ENCODE peak calls at places on chromosomes 3 and 15, in six cellular contexts. Y, K, M, E, A and G are unnamed samples.

GRCh38 chr15:34730701-34731100 is 24.1 kb downstream of the GJD2 start:
- DNase-seq in Y (no peak), K (no peak), M (no peak), E (no peak), A (no peak), G (no peak)

GRCh38 chr3:179450321-179450720 is 949 bp downstream of the GNB4 start:
- DNase-seq in Y (no peak), K (peak), M (no peak), E (no peak), A (no peak), G (no peak)

GRCh38 chr15:60591491-60592385 is 112.8 kb upstream of the ICE2 start:
- DNase-seq in Y (no peak), K (peak), M (no peak), E (peak), A (peak), G (peak)

GRCh38 chr3:64354956-64355355 is 129.7 kb upstream of the PRICKLE2 start:
- DNase-seq in Y (no peak), K (peak), M (no peak), E (no peak), A (peak), G (peak)

GRCh38 chr3:33064929-33065328 is 32.0 kb downstream of the GLB1 start:
- DNase-seq in Y (peak), K (no peak), M (no peak), E (peak), A (no peak), G (no peak)

GRCh38 chr3:49928511-49929017 is 1.0 kb downstream of the MON1A start:
- DNase-seq in Y (no peak), K (no peak), M (no peak), E (no peak), A (no peak), G (no peak)

GRCh38 chr3:123028233-123028828 is 768 bp upstream of the SEMA5B start:
- DNase-seq in Y (peak), K (peak), M (peak), E (peak), A (peak), G (peak)

GRCh38 chr15:96332854-96333193 is 2.3 kb downstream of the NR2F2 start:
- DNase-seq in Y (peak), K (no peak), M (no peak), E (no peak), A (no peak), G (no peak)

GRCh38 chr3:127036209-127037020 is 53.5 kb downstream of the PLXNA1 start:
- DNase-seq in Y (no peak), K (no peak), M (no peak), E (no peak), A (peak), G (no peak)

GRCh38 chr15:90917569-90917968 is 14.5 kb downstream of the MAN2A2 start:
- DNase-seq in Y (no peak), K (no peak), M (no peak), E (no peak), A (no peak), G (no peak)

GRCh38 chr3:107524214-107525100 is 1.7 kb downstream of the BBX start:
- DNase-seq in Y (peak), K (peak), M (peak), E (peak), A (peak), G (peak)

GRCh38 chr3:11641683-11642407 is 1.9 kb downstream of the VGLL4 start:
- DNase-seq in Y (peak), K (peak), M (peak), E (peak), A (no peak), G (peak)

GRCh38 chr3:14798231-14798630 is 20.5 kb upstream of the FGD5 start:
- DNase-seq in Y (no peak), K (no peak), M (no peak), E (no peak), A (no peak), G (no peak)

GRCh38 chr3:99789322-99789721 is 28.3 kb upstream of the CMSS1 start:
- DNase-seq in Y (peak), K (peak), M (no peak), E (peak), A (peak), G (peak)

GRCh38 chr15:42955518-42955917 is 34.9 kb upstream of the TTBK2 start:
- DNase-seq in Y (peak), K (no peak), M (no peak), E (no peak), A (no peak), G (no peak)

GRCh38 chr3:101781166-101781565 is 2.2 kb downstream of the NXPE3 start:
- DNase-seq in Y (no peak), K (peak), M (no peak), E (no peak), A (no peak), G (peak)

GRCh38 chr15:90414408-90415028 is 26.5 kb downstream of the IQGAP1 start:
- DNase-seq in Y (peak), K (peak), M (no peak), E (no peak), A (no peak), G (no peak)

GRCh38 chr15:82044373-82045178 is 1.2 kb downstream of the MEX3B start:
- DNase-seq in Y (no peak), K (peak), M (peak), E (no peak), A (no peak), G (peak)

GRCh38 chr3:115986555-115987207 is 363.4 kb downstream of the GAP43 start:
- DNase-seq in Y (peak), K (peak), M (peak), E (no peak), A (no peak), G (peak)

GRCh38 chr15:58742022-58742421 is 7.5 kb downstream of the ADAM10 start:
- DNase-seq in Y (no peak), K (peak), M (no peak), E (no peak), A (no peak), G (no peak)

GRCh38 chr3:184176377-184177330 is 2.0 kb downstream of the AP2M1 start:
- DNase-seq in Y (peak), K (peak), M (peak), E (no peak), A (peak), G (peak)

GRCh38 chr15:31235298-31236183 is 91.1 kb upstream of the KLF13 start:
- DNase-seq in Y (no peak), K (peak), M (no peak), E (peak), A (no peak), G (no peak)

GRCh38 chr3:197940745-197941384 is 9.1 kb upstream of the RPL35A start:
- DNase-seq in Y (no peak), K (no peak), M (no peak), E (no peak), A (no peak), G (no peak)

GRCh38 chr3:171556574-171557145 is 96.5 kb upstream of the TNIK start:
- DNase-seq in Y (peak), K (no peak), M (no peak), E (no peak), A (peak), G (peak)

GRCh38 chr15:82137261-82137660 is 91.4 kb upstream of the MEX3B start:
- DNase-seq in Y (no peak), K (no peak), M (no peak), E (no peak), A (no peak), G (no peak)

GRCh38 chr3:52084954-52085730 is 28.8 kb upstream of the DUSP7 start:
- DNase-seq in Y (no peak), K (no peak), M (no peak), E (peak), A (no peak), G (peak)

DNA sequence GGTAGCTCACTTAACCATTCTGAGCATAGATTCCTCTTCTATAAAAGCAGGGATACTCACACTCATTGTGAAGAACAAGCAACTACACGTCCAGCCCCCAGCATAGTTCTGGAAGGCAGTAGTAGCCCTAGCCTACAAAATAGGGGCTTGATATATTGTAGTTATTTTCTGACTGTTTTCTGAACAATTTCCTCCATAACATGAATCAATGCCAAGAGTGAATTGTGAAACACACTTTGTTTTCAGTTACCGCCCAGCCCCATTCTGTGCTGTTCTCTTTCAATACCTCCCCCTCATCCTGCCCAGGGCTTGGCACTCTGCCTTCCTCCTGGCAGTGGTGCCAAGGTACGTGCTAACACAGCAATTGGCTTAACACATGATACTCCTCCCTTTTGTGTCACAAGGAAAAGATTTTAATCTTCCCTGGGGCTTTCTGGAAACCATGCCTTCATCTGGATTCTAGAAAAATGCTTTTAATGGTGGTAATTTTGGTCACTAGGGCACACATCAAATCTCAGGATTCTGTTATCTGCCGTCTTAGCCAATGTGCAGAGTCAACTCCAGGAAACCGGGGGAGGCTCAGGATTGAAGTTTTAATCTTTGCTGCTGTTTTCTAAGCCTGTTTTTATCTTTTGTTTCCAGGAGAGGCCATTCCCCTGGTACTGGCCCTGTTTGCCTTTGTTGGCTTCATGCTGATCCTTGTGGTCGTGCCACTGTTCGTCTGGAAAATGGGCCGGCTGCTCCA is 37.2 kb downstream of the IL20RB start:
- DNase-seq in Y (peak), K (no peak), M (no peak), E (no peak), A (peak), G (no peak)
- H2AFZ ChIP-seq in Y (peak), K (no peak), M (no peak), E (no peak), A (no peak), G (no peak)

GRCh38 chr3:72298201-72299155 is 513.5 kb upstream of the PROK2 start:
- DNase-seq in Y (no peak), K (no peak), M (no peak), E (no peak), A (no peak), G (no peak)

GRCh38 chr3:72295276-72295973 is 510.5 kb upstream of the PROK2 start:
- DNase-seq in Y (no peak), K (no peak), M (no peak), E (no peak), A (no peak), G (no peak)

GRCh38 chr3:72297481-72297880 is 512.5 kb upstream of the PROK2 start:
- DNase-seq in Y (no peak), K (no peak), M (no peak), E (no peak), A (no peak), G (no peak)

GRCh38 chr3:72295974-72296450 is 511.1 kb upstream of the PROK2 start:
- DNase-seq in Y (no peak), K (no peak), M (no peak), E (no peak), A (no peak), G (no peak)

GRCh38 chr3:72296477-72297111 is 511.6 kb upstream of the PROK2 start:
- DNase-seq in Y (no peak), K (no peak), M (no peak), E (no peak), A (no peak), G (no peak)
- H2AFZ ChIP-seq in Y (no peak), K (no peak), M (peak), E (no peak), A (no peak), G (peak)

GRCh38 chr3:150975992-150976368 is 3.5 kb upstream of the CLRN1 start:
- DNase-seq in Y (no peak), K (no peak), M (no peak), E (no peak), A (no peak), G (peak)

GRCh38 chr3:150972379-150972985 is at the start of gene CLRN1:
- DNase-seq in Y (no peak), K (no peak), M (no peak), E (no peak), A (no peak), G (peak)

GRCh38 chr3:150975096-150975991 is 2.8 kb upstream of the CLRN1 start:
- DNase-seq in Y (no peak), K (no peak), M (no peak), E (no peak), A (no peak), G (no peak)

GRCh38 chr3:150968341-150968740 is 4.2 kb downstream of the CLRN1 start:
- DNase-seq in Y (no peak), K (no peak), M (no peak), E (no peak), A (no peak), G (no peak)

DNA sequence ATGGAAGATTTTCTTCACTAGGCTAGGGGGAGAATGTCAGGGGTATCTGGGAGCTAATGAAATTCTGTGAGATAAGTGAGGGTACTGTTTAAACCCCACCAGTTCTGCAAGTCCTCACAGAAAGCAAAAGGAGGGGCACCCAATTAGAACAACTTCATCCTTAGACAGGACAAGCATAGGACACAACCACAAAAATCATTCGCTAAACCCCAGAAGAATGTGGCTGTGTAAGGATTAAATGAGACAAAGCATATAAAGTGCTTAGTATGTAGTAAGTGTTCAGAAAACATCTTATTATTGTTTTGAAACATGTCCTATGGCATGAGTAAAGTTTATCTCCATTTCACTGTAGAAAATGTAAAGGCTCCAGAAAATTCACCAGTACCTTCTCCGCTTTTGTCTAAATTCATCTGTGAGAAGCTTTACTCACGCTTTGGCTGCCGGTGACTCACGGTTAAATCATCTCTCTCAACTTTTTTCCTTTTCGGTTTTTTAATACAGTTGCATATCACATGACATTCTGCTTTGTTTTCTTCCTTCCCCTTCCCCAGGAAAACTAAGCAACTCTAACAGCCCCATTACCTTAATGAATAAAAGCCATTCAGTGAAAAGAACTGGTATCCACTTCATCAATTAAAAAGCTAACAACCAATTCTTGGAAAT is 1.7 kb downstream of the CLRN1 start:
- DNase-seq in Y (peak), K (peak), M (no peak), E (no peak), A (peak), G (no peak)
- H2AFZ ChIP-seq in Y (no peak), K (no peak), M (no peak), E (no peak), A (no peak), G (no peak)

GRCh38 chr3:111851511-111851954 is 7.5 kb upstream of the PHLDB2 start:
- DNase-seq in Y (peak), K (peak), M (no peak), E (no peak), A (peak), G (no peak)
- H2AFZ ChIP-seq in Y (no peak), K (no peak), M (no peak), E (no peak), A (no peak), G (no peak)

GRCh38 chr3:110343945-110344344 is 727.7 kb upstream of the NECTIN3 start:
- DNase-seq in Y (peak), K (peak), M (no peak), E (no peak), A (no peak), G (no peak)
- H2AFZ ChIP-seq in Y (no peak), K (no peak), M (no peak), E (no peak), A (no peak), G (no peak)

DNA sequence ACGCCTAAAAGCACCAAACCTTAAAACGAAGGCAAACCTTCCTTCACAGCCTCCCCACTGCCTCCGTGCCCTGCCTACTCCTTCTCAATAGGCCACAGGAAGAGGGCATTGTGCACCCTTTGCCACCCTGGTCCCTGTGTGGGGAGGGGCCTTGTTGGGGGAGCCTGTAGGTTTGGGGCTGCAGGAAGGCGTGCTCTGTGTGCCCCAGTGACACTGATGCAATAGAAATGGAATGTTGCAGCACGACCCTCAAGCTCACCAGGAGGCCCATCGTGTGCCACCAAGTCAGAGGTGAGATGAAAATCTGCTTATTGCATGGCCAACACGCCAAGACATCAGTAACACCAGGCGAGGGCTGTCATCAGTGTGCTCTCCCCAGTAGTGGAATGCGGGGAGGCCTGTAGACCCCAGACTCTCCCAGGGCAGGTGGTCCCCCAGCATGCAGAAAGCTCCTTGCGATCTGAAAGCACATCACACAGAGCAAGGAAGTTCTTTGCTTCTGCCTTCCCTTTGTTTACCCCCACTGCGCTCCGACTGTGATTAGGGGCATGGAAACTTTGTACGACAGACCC is 86.2 kb downstream of the ASB7 start:
- DNase-seq in Y (no peak), K (no peak), M (no peak), E (no peak), A (no peak), G (no peak)
- H2AFZ ChIP-seq in Y (no peak), K (peak), M (no peak), E (no peak), A (peak), G (no peak)

GRCh38 chr3:186932281-186933181 is 2.2 kb downstream of the ST6GAL1 start:
- DNase-seq in Y (no peak), K (no peak), M (no peak), E (no peak), A (no peak), G (no peak)
- H2AFZ ChIP-seq in Y (peak), K (no peak), M (peak), E (no peak), A (peak), G (no peak)

GRCh38 chr15:39031596-39031995 is 467.0 kb upstream of the RASGRP1 start:
- DNase-seq in Y (no peak), K (no peak), M (no peak), E (no peak), A (no peak), G (no peak)

GRCh38 chr15:39025881-39026280 is 461.3 kb upstream of the RASGRP1 start:
- DNase-seq in Y (no peak), K (no peak), M (no peak), E (no peak), A (no peak), G (no peak)

GRCh38 chr15:39030291-39031070 is 465.9 kb upstream of the RASGRP1 start:
- DNase-seq in Y (peak), K (no peak), M (no peak), E (no peak), A (no peak), G (no peak)

GRCh38 chr15:39025331-39025730 is 460.7 kb upstream of the RASGRP1 start:
- DNase-seq in Y (no peak), K (no peak), M (no peak), E (no peak), A (no peak), G (no peak)

DNA sequence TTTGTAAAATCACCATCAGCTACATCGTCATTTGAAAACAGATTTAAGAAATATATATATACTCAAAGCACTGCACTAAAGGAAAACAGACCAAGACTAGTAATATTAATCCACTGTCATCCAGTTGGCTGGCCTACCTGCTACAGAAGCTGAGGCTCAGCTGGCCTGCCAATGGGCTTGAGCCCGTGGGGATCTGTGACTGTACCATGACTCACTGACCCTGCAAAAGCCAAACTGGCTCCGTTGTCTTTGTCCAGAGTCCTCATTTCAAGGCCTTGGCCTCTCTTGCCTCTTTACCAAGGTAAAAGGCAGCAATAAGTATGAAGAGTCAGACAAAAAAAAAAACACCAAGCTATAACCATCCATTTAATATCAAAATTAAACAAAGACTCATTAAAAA is 463.5 kb upstream of the RASGRP1 start:
- DNase-seq in Y (peak), K (peak), M (no peak), E (no peak), A (peak), G (no peak)
- H2AFZ ChIP-seq in Y (no peak), K (no peak), M (no peak), E (no peak), A (no peak), G (no peak)